ENCODE peak calls at places on chromosome 13, in eight cellular contexts. One of them, this sample, is unnamed.
A peak's percentile ranks its signal among the peaks of the same experiment; 100 is the strongest.

GRCh38 chr13:65497265-65497664 is 1732.9 kb downstream of the PCDH9 start:
- DNase-seq in heart left ventricle: no peak
- DNase-seq in GM12878: no peak
- DNase-seq in sigmoid colon: no peak
- DNase-seq in stomach: no peak
- DNase-seq in GM12892: no peak
- DNase-seq in lower leg skin: no peak
- DNase-seq in body of pancreas: no peak
- DNase-seq in this sample: peak; percentile 0

GRCh38 chr13:28117689-28118377 is 17.5 kb upstream of the FLT3 start:
- DNase-seq in sigmoid colon: no peak
- DNase-seq in GM12878: no peak
- DNase-seq in stomach: peak; percentile 46
- DNase-seq in lower leg skin: no peak
- DNase-seq in GM12892: no peak
- DNase-seq in body of pancreas: peak; percentile 32
- DNase-seq in heart left ventricle: peak; percentile 55
- DNase-seq in this sample: no peak

GRCh38 chr13:101661839-101662238 is 209.4 kb downstream of the ITGBL1 start:
- DNase-seq in body of pancreas: no peak
- DNase-seq in GM12892: no peak
- DNase-seq in GM12878: no peak
- DNase-seq in lower leg skin: no peak
- DNase-seq in heart left ventricle: no peak
- DNase-seq in sigmoid colon: no peak
- DNase-seq in stomach: no peak
- DNase-seq in this sample: no peak

GRCh38 chr13:113149711-113150544 is 8.5 kb upstream of the PROZ start:
- DNase-seq in sigmoid colon: no peak
- DNase-seq in heart left ventricle: no peak
- DNase-seq in lower leg skin: peak; percentile 83
- DNase-seq in body of pancreas: no peak
- DNase-seq in stomach: no peak
- DNase-seq in GM12878: no peak
- DNase-seq in GM12892: no peak
- DNase-seq in this sample: no peak

GRCh38 chr13:89832827-89833226 is 1514.7 kb upstream of the MIR17HG start:
- DNase-seq in heart left ventricle: no peak
- DNase-seq in lower leg skin: no peak
- DNase-seq in sigmoid colon: no peak
- DNase-seq in GM12892: no peak
- DNase-seq in GM12878: no peak
- DNase-seq in stomach: no peak
- DNase-seq in body of pancreas: no peak
- DNase-seq in this sample: no peak

GRCh38 chr13:80630685-80631121 is 289.8 kb upstream of the SPRY2 start:
- DNase-seq in GM12892: no peak
- DNase-seq in GM12878: no peak
- DNase-seq in stomach: no peak
- DNase-seq in sigmoid colon: peak; percentile 75
- DNase-seq in lower leg skin: no peak
- DNase-seq in heart left ventricle: no peak
- DNase-seq in body of pancreas: no peak
- DNase-seq in this sample: no peak

GRCh38 chr13:20294497-20294896 is 62.4 kb upstream of the GJB6 start:
- DNase-seq in sigmoid colon: no peak
- DNase-seq in heart left ventricle: no peak
- DNase-seq in GM12878: no peak
- DNase-seq in stomach: no peak
- DNase-seq in body of pancreas: no peak
- DNase-seq in lower leg skin: no peak
- DNase-seq in GM12892: no peak
- DNase-seq in this sample: no peak

GRCh38 chr13:109180905-109181425 is 551.6 kb downstream of the MYO16 start:
- DNase-seq in body of pancreas: no peak
- DNase-seq in GM12892: no peak
- DNase-seq in GM12878: no peak
- DNase-seq in sigmoid colon: no peak
- DNase-seq in lower leg skin: no peak
- DNase-seq in heart left ventricle: no peak
- DNase-seq in stomach: no peak
- DNase-seq in this sample: peak; percentile 44

GRCh38 chr13:93525087-93525486 is 298.5 kb downstream of the GPC6 start:
- DNase-seq in heart left ventricle: no peak
- DNase-seq in body of pancreas: no peak
- DNase-seq in GM12892: no peak
- DNase-seq in stomach: no peak
- DNase-seq in sigmoid colon: no peak
- DNase-seq in lower leg skin: no peak
- DNase-seq in GM12878: no peak
- DNase-seq in this sample: no peak

GRCh38 chr13:44259045-44260042 is 114.3 kb upstream of the SERP2 start:
- DNase-seq in GM12878: peak; percentile 47
- DNase-seq in lower leg skin: peak; percentile 85
- DNase-seq in GM12892: peak; percentile 29
- DNase-seq in sigmoid colon: no peak
- DNase-seq in heart left ventricle: peak; percentile 44
- DNase-seq in body of pancreas: no peak
- DNase-seq in stomach: peak; percentile 41
- DNase-seq in this sample: no peak

GRCh38 chr13:44764334-44764733 is 188.2 kb upstream of the TSC22D1 start:
- DNase-seq in lower leg skin: no peak
- DNase-seq in GM12892: no peak
- DNase-seq in stomach: peak; percentile 70
- DNase-seq in heart left ventricle: no peak
- DNase-seq in GM12878: no peak
- DNase-seq in body of pancreas: peak; percentile 77
- DNase-seq in sigmoid colon: no peak
- DNase-seq in this sample: no peak

DNA sequence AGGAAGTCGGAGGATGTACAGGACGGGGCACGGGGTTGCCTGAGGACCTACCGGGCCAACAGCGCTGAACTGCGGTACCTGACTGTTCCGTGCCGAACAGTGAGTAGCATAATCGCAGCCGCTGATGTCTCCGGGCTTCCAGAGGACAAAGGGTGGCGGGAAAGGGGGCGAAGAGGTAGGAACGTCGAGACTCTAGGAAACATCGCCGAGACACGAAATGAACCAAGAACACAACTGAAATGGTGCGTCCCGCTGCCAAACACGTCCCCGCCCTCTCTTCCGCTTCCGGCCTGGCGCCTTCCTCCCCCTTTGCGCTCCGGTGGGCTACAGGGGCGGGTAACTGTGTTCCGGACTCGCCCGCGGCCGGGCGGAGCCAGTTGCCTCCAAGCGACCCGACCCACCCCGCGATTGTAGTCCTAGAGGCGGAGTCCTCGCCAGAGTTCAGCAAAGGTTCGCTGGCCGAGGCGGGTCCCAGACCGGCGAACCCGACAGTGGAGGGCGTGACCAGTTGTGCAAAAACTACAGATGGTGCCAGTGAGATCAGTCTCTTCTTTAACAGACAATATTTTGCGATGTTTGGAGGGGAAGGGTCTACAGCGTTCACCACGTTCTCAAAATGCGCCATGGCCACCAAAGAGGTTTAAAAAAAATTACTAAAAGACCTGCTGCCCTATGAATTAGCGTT is at the start of gene MRPS31:
- DNase-seq in GM12878: peak; percentile 77
- DNase-seq in GM12892: peak; percentile 87
- DNase-seq in lower leg skin: peak; percentile 99
- DNase-seq in sigmoid colon: peak; percentile 97
- DNase-seq in stomach: peak; percentile 96
- DNase-seq in heart left ventricle: peak; percentile 97
- DNase-seq in body of pancreas: peak; percentile 96
- DNase-seq in this sample: peak; percentile 68
- TF ChIP-seq POLR2A in GM12878: peak; percentile 94
- TF ChIP-seq POLR2A in GM12892: peak; percentile 93
- TF ChIP-seq POLR2A in lower leg skin: no peak
- TF ChIP-seq POLR2A in sigmoid colon: no peak
- TF ChIP-seq POLR2A in stomach: no peak
- TF ChIP-seq POLR2A in heart left ventricle: no peak
- TF ChIP-seq POLR2A in body of pancreas: peak; percentile 77
- TF ChIP-seq POLR2A in this sample: peak; percentile 67

GRCh38 chr13:97257800-97258799 is 36.0 kb downstream of the MBNL2 start:
- DNase-seq in stomach: no peak
- DNase-seq in body of pancreas: peak; percentile 81
- DNase-seq in GM12878: peak; percentile 37
- DNase-seq in GM12892: no peak
- DNase-seq in lower leg skin: peak; percentile 91
- DNase-seq in sigmoid colon: peak; percentile 83
- DNase-seq in heart left ventricle: peak; percentile 80
- DNase-seq in this sample: peak; percentile 58
- TF ChIP-seq POLR2A in stomach: no peak
- TF ChIP-seq POLR2A in body of pancreas: no peak
- TF ChIP-seq POLR2A in GM12878: no peak
- TF ChIP-seq POLR2A in GM12892: no peak
- TF ChIP-seq POLR2A in lower leg skin: no peak
- TF ChIP-seq POLR2A in sigmoid colon: no peak
- TF ChIP-seq POLR2A in heart left ventricle: no peak
- TF ChIP-seq POLR2A in this sample: peak; percentile 15

GRCh38 chr13:50999641-51000040 is 90.0 kb downstream of the RNASEH2B start:
- DNase-seq in GM12878: no peak
- DNase-seq in body of pancreas: no peak
- DNase-seq in GM12892: no peak
- DNase-seq in sigmoid colon: peak; percentile 43
- DNase-seq in stomach: no peak
- DNase-seq in heart left ventricle: no peak
- DNase-seq in lower leg skin: peak; percentile 57
- DNase-seq in this sample: no peak

GRCh38 chr13:51002736-51003135 is 93.1 kb downstream of the RNASEH2B start:
- DNase-seq in body of pancreas: no peak
- DNase-seq in lower leg skin: no peak
- DNase-seq in sigmoid colon: no peak
- DNase-seq in GM12892: no peak
- DNase-seq in stomach: no peak
- DNase-seq in heart left ventricle: no peak
- DNase-seq in GM12878: no peak
- DNase-seq in this sample: no peak

GRCh38 chr13:51001335-51001734 is 91.7 kb downstream of the RNASEH2B start:
- DNase-seq in heart left ventricle: no peak
- DNase-seq in sigmoid colon: peak; percentile 60
- DNase-seq in GM12892: no peak
- DNase-seq in GM12878: no peak
- DNase-seq in body of pancreas: no peak
- DNase-seq in stomach: no peak
- DNase-seq in lower leg skin: peak; percentile 72
- DNase-seq in this sample: no peak

GRCh38 chr13:51000058-51000457 is 90.5 kb downstream of the RNASEH2B start:
- DNase-seq in body of pancreas: no peak
- DNase-seq in GM12878: no peak
- DNase-seq in GM12892: no peak
- DNase-seq in heart left ventricle: no peak
- DNase-seq in stomach: no peak
- DNase-seq in lower leg skin: no peak
- DNase-seq in sigmoid colon: no peak
- DNase-seq in this sample: no peak

DNA sequence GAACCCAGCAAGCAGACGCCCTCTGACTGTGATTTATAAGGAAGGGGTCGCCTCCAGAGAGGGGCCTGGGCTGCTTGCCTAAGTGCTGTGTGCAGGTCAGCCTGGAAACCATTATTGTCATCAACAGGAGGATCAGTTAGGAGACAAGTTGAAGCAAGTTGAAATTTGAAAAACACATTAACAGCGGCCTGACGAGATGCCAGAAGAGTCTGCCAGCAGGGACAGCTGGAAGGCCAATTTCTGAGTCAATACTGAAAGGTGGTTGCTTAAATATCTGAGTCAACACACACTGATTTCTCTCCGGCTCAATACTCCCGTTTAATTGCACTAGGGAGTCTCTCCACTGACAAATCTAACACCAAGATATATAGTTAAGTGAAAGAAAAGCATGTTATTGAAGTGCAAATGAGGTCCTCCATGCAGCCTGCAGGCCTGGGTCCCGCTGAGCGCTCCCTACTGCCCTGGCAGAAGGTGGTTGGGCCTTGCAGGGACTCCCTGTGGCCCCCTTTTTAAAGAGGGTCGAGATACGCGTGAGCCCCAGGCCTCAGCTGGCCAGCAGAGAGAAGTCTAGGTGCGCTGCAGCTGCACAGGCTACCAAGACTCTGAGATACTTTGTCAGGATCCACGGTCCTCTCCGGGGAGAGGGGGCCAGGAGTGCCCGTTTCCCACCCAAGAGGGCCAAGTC is 91.1 kb downstream of the RNASEH2B start:
- DNase-seq in lower leg skin: peak; percentile 89
- DNase-seq in GM12878: no peak
- DNase-seq in heart left ventricle: peak; percentile 41
- DNase-seq in stomach: no peak
- DNase-seq in GM12892: no peak
- DNase-seq in sigmoid colon: peak; percentile 78
- DNase-seq in body of pancreas: no peak
- DNase-seq in this sample: no peak
- TF ChIP-seq POLR2A in lower leg skin: no peak
- TF ChIP-seq POLR2A in GM12878: no peak
- TF ChIP-seq POLR2A in heart left ventricle: no peak
- TF ChIP-seq POLR2A in stomach: no peak
- TF ChIP-seq POLR2A in GM12892: no peak
- TF ChIP-seq POLR2A in sigmoid colon: no peak
- TF ChIP-seq POLR2A in body of pancreas: no peak
- TF ChIP-seq POLR2A in this sample: no peak

GRCh38 chr13:32174366-32174765 is 140.8 kb downstream of the ZAR1L start:
- DNase-seq in GM12878: no peak
- DNase-seq in sigmoid colon: no peak
- DNase-seq in GM12892: no peak
- DNase-seq in heart left ventricle: no peak
- DNase-seq in lower leg skin: no peak
- DNase-seq in stomach: no peak
- DNase-seq in body of pancreas: no peak
- DNase-seq in this sample: no peak

GRCh38 chr13:32178763-32179162 is 136.4 kb downstream of the ZAR1L start:
- DNase-seq in heart left ventricle: no peak
- DNase-seq in sigmoid colon: no peak
- DNase-seq in lower leg skin: no peak
- DNase-seq in body of pancreas: no peak
- DNase-seq in GM12892: no peak
- DNase-seq in stomach: no peak
- DNase-seq in GM12878: no peak
- DNase-seq in this sample: no peak

GRCh38 chr13:32176696-32177095 is 138.5 kb downstream of the ZAR1L start:
- DNase-seq in heart left ventricle: no peak
- DNase-seq in GM12892: no peak
- DNase-seq in sigmoid colon: no peak
- DNase-seq in body of pancreas: no peak
- DNase-seq in lower leg skin: no peak
- DNase-seq in GM12878: no peak
- DNase-seq in stomach: no peak
- DNase-seq in this sample: no peak

GRCh38 chr13:32175943-32176342 is 139.2 kb downstream of the ZAR1L start:
- DNase-seq in stomach: no peak
- DNase-seq in GM12892: no peak
- DNase-seq in lower leg skin: no peak
- DNase-seq in GM12878: no peak
- DNase-seq in heart left ventricle: no peak
- DNase-seq in body of pancreas: no peak
- DNase-seq in sigmoid colon: no peak
- DNase-seq in this sample: no peak

DNA sequence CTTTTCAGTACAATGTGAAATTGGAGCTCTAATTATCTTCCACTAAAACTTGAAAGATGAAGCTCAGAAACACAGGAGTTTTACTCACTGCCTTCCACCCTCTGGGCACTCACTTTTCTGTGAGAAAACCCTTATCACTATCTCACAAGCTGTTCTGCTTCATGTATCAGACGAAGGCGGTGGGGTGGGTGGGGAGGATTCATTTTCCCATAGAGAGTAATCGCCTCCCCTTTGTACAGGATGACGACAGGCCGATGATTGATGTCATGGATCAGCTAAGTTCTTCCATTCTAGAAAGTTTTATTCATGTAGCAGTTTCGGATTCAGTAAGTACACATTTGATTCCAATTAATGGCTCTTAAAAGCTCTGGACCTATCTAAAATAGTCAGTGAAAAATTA is 139.9 kb downstream of the ZAR1L start:
- DNase-seq in body of pancreas: no peak
- DNase-seq in GM12878: no peak
- DNase-seq in sigmoid colon: no peak
- DNase-seq in GM12892: no peak
- DNase-seq in stomach: no peak
- DNase-seq in heart left ventricle: peak; percentile 30
- DNase-seq in lower leg skin: no peak
- DNase-seq in this sample: no peak
- TF ChIP-seq POLR2A in body of pancreas: no peak
- TF ChIP-seq POLR2A in GM12878: no peak
- TF ChIP-seq POLR2A in sigmoid colon: no peak
- TF ChIP-seq POLR2A in GM12892: no peak
- TF ChIP-seq POLR2A in stomach: no peak
- TF ChIP-seq POLR2A in heart left ventricle: no peak
- TF ChIP-seq POLR2A in lower leg skin: no peak
- TF ChIP-seq POLR2A in this sample: no peak

This sample was measured in H54.